ENCODE peak calls at places on chromosomes 12 and 14, in nine cellular contexts. One of them, this sample, is unnamed.

GRCh38 chr14:52706286-52706685 is 714 bp upstream of the PSMC6 start:
- DNase-seq in uterus: no peak
- DNase-seq in AG04450: no peak
- DNase-seq in body of pancreas: no peak
- DNase-seq in HepG2: no peak
- DNase-seq in cardiac muscle cell: no peak
- DNase-seq in GM23338: peak; percentile 21
- DNase-seq in heart right ventricle: no peak
- DNase-seq in tibial artery: no peak
- DNase-seq in this sample: no peak

GRCh38 chr12:31658743-31659086 is 773 bp upstream of the ETFBKMT start:
- DNase-seq in uterus: no peak
- DNase-seq in AG04450: no peak
- DNase-seq in body of pancreas: no peak
- DNase-seq in HepG2: no peak
- DNase-seq in cardiac muscle cell: no peak
- DNase-seq in GM23338: no peak
- DNase-seq in heart right ventricle: no peak
- DNase-seq in tibial artery: no peak
- DNase-seq in this sample: no peak

GRCh38 chr12:51915003-51915625 is 7.8 kb downstream of the ACVRL1 start:
- DNase-seq in uterus: no peak
- DNase-seq in AG04450: no peak
- DNase-seq in body of pancreas: no peak
- DNase-seq in HepG2: no peak
- DNase-seq in cardiac muscle cell: no peak
- DNase-seq in GM23338: peak; percentile 62
- DNase-seq in heart right ventricle: no peak
- DNase-seq in tibial artery: no peak
- DNase-seq in this sample: no peak

GRCh38 chr14:91059576-91060471 is 617 bp downstream of the RPS6KA5 start:
- DNase-seq in uterus: peak; percentile 30
- DNase-seq in AG04450: no peak
- DNase-seq in body of pancreas: peak; percentile 43
- DNase-seq in HepG2: peak; percentile 14
- DNase-seq in cardiac muscle cell: peak; percentile 77
- DNase-seq in GM23338: peak; percentile 66
- DNase-seq in heart right ventricle: no peak
- DNase-seq in tibial artery: peak; percentile 28
- DNase-seq in this sample: peak; percentile 74

GRCh38 chr14:59189281-59189821 is 884 bp downstream of the DAAM1 start:
- DNase-seq in uterus: peak; percentile 43
- DNase-seq in AG04450: no peak
- DNase-seq in body of pancreas: peak; percentile 35
- DNase-seq in HepG2: no peak
- DNase-seq in cardiac muscle cell: peak; percentile 58
- DNase-seq in GM23338: peak; percentile 28
- DNase-seq in heart right ventricle: peak; percentile 21
- DNase-seq in tibial artery: no peak
- DNase-seq in this sample: no peak

GRCh38 chr12:123253606-123254459 is 17.8 kb downstream of the CDK2AP1 start:
- DNase-seq in uterus: no peak
- DNase-seq in AG04450: no peak
- DNase-seq in body of pancreas: no peak
- DNase-seq in HepG2: no peak
- DNase-seq in cardiac muscle cell: no peak
- DNase-seq in GM23338: no peak
- DNase-seq in heart right ventricle: peak; percentile 45
- DNase-seq in tibial artery: no peak
- DNase-seq in this sample: no peak

GRCh38 chr14:37139710-37140109 is 32.7 kb downstream of the SLC25A21 start:
- DNase-seq in uterus: no peak
- DNase-seq in AG04450: no peak
- DNase-seq in body of pancreas: no peak
- DNase-seq in HepG2: no peak
- DNase-seq in cardiac muscle cell: no peak
- DNase-seq in GM23338: no peak
- DNase-seq in heart right ventricle: no peak
- DNase-seq in tibial artery: no peak
- DNase-seq in this sample: no peak

GRCh38 chr12:52415870-52416750 is 10.0 kb upstream of the KRT82 start:
- DNase-seq in uterus: peak; percentile 83
- DNase-seq in AG04450: peak; percentile 21
- DNase-seq in body of pancreas: peak; percentile 19
- DNase-seq in HepG2: no peak
- DNase-seq in cardiac muscle cell: no peak
- DNase-seq in GM23338: no peak
- DNase-seq in heart right ventricle: peak; percentile 71
- DNase-seq in tibial artery: peak; percentile 63
- DNase-seq in this sample: no peak

GRCh38 chr12:123282111-123282510 is 10.5 kb upstream of the CDK2AP1 start:
- DNase-seq in uterus: no peak
- DNase-seq in AG04450: no peak
- DNase-seq in body of pancreas: no peak
- DNase-seq in HepG2: no peak
- DNase-seq in cardiac muscle cell: no peak
- DNase-seq in GM23338: peak; percentile 46
- DNase-seq in heart right ventricle: no peak
- DNase-seq in tibial artery: no peak
- DNase-seq in this sample: no peak

GRCh38 chr14:101064718-101065117 is 161.2 kb upstream of the RTL1 start:
- DNase-seq in uterus: no peak
- DNase-seq in AG04450: no peak
- DNase-seq in body of pancreas: no peak
- DNase-seq in HepG2: no peak
- DNase-seq in cardiac muscle cell: no peak
- DNase-seq in GM23338: no peak
- DNase-seq in heart right ventricle: no peak
- DNase-seq in tibial artery: no peak
- DNase-seq in this sample: no peak

GRCh38 chr12:25801621-25802243 is 156.8 kb upstream of the RASSF8 start:
- DNase-seq in uterus: no peak
- DNase-seq in AG04450: no peak
- DNase-seq in body of pancreas: no peak
- DNase-seq in HepG2: no peak
- DNase-seq in cardiac muscle cell: no peak
- DNase-seq in GM23338: no peak
- DNase-seq in heart right ventricle: no peak
- DNase-seq in tibial artery: no peak
- DNase-seq in this sample: no peak

GRCh38 chr12:15677696-15678095 is 111.5 kb downstream of the EPS8 start:
- DNase-seq in uterus: no peak
- DNase-seq in AG04450: no peak
- DNase-seq in body of pancreas: no peak
- DNase-seq in HepG2: no peak
- DNase-seq in cardiac muscle cell: no peak
- DNase-seq in GM23338: no peak
- DNase-seq in heart right ventricle: no peak
- DNase-seq in tibial artery: no peak
- DNase-seq in this sample: no peak

GRCh38 chr14:56216631-56217379 is 98.6 kb downstream of the PELI2 start:
- DNase-seq in uterus: peak; percentile 44
- DNase-seq in AG04450: no peak
- DNase-seq in body of pancreas: peak; percentile 35
- DNase-seq in HepG2: no peak
- DNase-seq in cardiac muscle cell: peak; percentile 62
- DNase-seq in GM23338: no peak
- DNase-seq in heart right ventricle: peak; percentile 62
- DNase-seq in tibial artery: peak; percentile 61
- DNase-seq in this sample: no peak

GRCh38 chr12:131942671-131943070 is 7.1 kb upstream of the EP400 start:
- DNase-seq in uterus: no peak
- DNase-seq in AG04450: no peak
- DNase-seq in body of pancreas: no peak
- DNase-seq in HepG2: no peak
- DNase-seq in cardiac muscle cell: no peak
- DNase-seq in GM23338: no peak
- DNase-seq in heart right ventricle: no peak
- DNase-seq in tibial artery: no peak
- DNase-seq in this sample: no peak

GRCh38 chr12:105334001-105334400 is 3.5 kb downstream of the C12orf75 start:
- DNase-seq in uterus: no peak
- DNase-seq in AG04450: no peak
- DNase-seq in body of pancreas: no peak
- DNase-seq in HepG2: no peak
- DNase-seq in cardiac muscle cell: peak; percentile 91
- DNase-seq in GM23338: no peak
- DNase-seq in heart right ventricle: no peak
- DNase-seq in tibial artery: no peak
- DNase-seq in this sample: no peak

GRCh38 chr14:64878775-64879634 is 702 bp downstream of the SPTB start:
- DNase-seq in uterus: no peak
- DNase-seq in AG04450: no peak
- DNase-seq in body of pancreas: peak; percentile 20
- DNase-seq in HepG2: no peak
- DNase-seq in cardiac muscle cell: peak; percentile 43
- DNase-seq in GM23338: peak; percentile 54
- DNase-seq in heart right ventricle: peak; percentile 6
- DNase-seq in tibial artery: no peak
- DNase-seq in this sample: peak; percentile 31

DNA sequence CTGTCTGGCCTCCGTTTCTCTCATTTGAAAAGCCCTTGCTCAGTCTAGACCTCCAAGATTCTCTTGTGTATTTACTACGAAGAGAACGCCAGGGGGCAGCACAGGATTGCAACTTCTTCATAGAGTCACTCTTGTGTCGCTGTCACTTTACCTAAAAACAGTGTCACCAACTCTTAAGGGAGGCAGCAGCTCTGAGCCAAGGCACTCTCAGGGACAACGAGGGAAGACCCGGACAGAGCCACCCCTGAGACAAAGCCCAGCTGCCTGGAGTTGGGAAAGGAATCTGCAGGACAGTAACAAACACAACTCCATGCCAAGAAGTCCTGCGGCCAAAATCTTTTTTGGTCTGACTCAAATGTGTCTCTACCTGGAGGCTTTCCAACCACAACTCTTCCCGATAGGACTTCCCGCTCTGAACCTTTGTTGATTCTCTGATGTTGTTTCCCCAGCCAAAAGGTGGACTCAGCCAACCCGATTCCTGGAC is 9.6 kb upstream of the RPAP3 start:
- DNase-seq in uterus: peak; percentile 87
- DNase-seq in AG04450: no peak
- DNase-seq in body of pancreas: peak; percentile 86
- DNase-seq in HepG2: peak; percentile 76
- DNase-seq in cardiac muscle cell: peak; percentile 92
- DNase-seq in GM23338: peak; percentile 94
- DNase-seq in heart right ventricle: peak; percentile 86
- DNase-seq in tibial artery: peak; percentile 66
- DNase-seq in this sample: peak; percentile 63
- TF ChIP-seq CTCF in uterus: peak; percentile 91
- TF ChIP-seq CTCF in AG04450: peak; percentile 80
- TF ChIP-seq CTCF in body of pancreas: peak; percentile 72
- TF ChIP-seq CTCF in HepG2: peak; percentile 87
- TF ChIP-seq CTCF in cardiac muscle cell: peak; percentile 79
- TF ChIP-seq CTCF in GM23338: peak; percentile 94
- TF ChIP-seq CTCF in heart right ventricle: peak; percentile 72
- TF ChIP-seq CTCF in tibial artery: peak; percentile 93
- TF ChIP-seq CTCF in this sample: peak; percentile 85

GRCh38 chr12:3269594-3269993 is 192.4 kb downstream of the TSPAN9 start:
- DNase-seq in uterus: no peak
- DNase-seq in AG04450: no peak
- DNase-seq in body of pancreas: no peak
- DNase-seq in HepG2: no peak
- DNase-seq in cardiac muscle cell: no peak
- DNase-seq in GM23338: no peak
- DNase-seq in heart right ventricle: no peak
- DNase-seq in tibial artery: no peak
- DNase-seq in this sample: no peak
- TF ChIP-seq CTCF in uterus: no peak
- TF ChIP-seq CTCF in AG04450: peak; percentile 15
- TF ChIP-seq CTCF in body of pancreas: no peak
- TF ChIP-seq CTCF in HepG2: no peak
- TF ChIP-seq CTCF in cardiac muscle cell: no peak
- TF ChIP-seq CTCF in GM23338: no peak
- TF ChIP-seq CTCF in heart right ventricle: no peak
- TF ChIP-seq CTCF in tibial artery: no peak
- TF ChIP-seq CTCF in this sample: no peak

GRCh38 chr12:42296503-42297109 is 29.3 kb downstream of the ZCRB1 start:
- DNase-seq in uterus: no peak
- DNase-seq in AG04450: no peak
- DNase-seq in body of pancreas: no peak
- DNase-seq in HepG2: peak; percentile 50
- DNase-seq in cardiac muscle cell: no peak
- DNase-seq in GM23338: peak; percentile 88
- DNase-seq in heart right ventricle: no peak
- DNase-seq in tibial artery: no peak
- DNase-seq in this sample: no peak
- TF ChIP-seq CTCF in uterus: no peak
- TF ChIP-seq CTCF in AG04450: peak; percentile 34
- TF ChIP-seq CTCF in body of pancreas: peak; percentile 18
- TF ChIP-seq CTCF in HepG2: peak; percentile 62
- TF ChIP-seq CTCF in cardiac muscle cell: peak; percentile 43
- TF ChIP-seq CTCF in GM23338: peak; percentile 83
- TF ChIP-seq CTCF in heart right ventricle: peak; percentile 8
- TF ChIP-seq CTCF in tibial artery: no peak
- TF ChIP-seq CTCF in this sample: peak; percentile 79

DNA sequence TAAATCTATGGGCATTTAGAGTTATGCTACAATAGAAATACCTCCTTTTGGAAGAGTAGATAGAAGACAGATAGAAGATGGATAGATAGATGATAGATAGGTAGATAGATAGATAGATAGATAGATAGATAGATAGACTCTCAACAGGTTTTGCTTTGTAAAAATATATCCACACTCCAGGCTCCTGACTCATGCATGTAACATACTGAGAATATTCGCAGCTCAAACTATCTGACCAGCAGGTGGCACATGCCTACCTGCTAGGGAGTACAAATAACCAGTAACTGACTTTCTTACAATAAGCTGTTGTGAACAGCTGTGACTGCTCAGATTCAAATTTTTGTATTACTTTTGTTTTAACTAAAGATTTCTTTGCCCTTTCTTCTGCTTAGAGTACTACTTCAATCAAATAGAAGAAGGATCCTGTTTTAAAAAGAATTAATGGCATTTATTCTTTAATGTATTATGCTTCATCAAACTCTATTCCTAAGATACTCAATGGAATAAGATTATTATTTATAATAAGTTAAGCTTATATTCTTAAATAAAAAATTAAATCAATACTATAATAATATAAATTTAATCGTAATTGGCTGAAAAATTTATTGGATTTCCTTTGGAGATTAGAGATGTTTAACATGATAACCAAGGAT is 15.8 kb upstream of the CPNE8 start:
- DNase-seq in uterus: no peak
- DNase-seq in AG04450: no peak
- DNase-seq in body of pancreas: peak; percentile 57
- DNase-seq in HepG2: peak; percentile 65
- DNase-seq in cardiac muscle cell: peak; percentile 69
- DNase-seq in GM23338: peak; percentile 77
- DNase-seq in heart right ventricle: peak; percentile 29
- DNase-seq in tibial artery: peak; percentile 43
- DNase-seq in this sample: peak; percentile 60
- TF ChIP-seq CTCF in uterus: no peak
- TF ChIP-seq CTCF in AG04450: no peak
- TF ChIP-seq CTCF in body of pancreas: peak; percentile 39
- TF ChIP-seq CTCF in HepG2: peak; percentile 69
- TF ChIP-seq CTCF in cardiac muscle cell: peak; percentile 50
- TF ChIP-seq CTCF in GM23338: peak; percentile 75
- TF ChIP-seq CTCF in heart right ventricle: peak; percentile 36
- TF ChIP-seq CTCF in tibial artery: peak; percentile 17
- TF ChIP-seq CTCF in this sample: peak; percentile 81

This sample was measured in endothelial cell.